ENCODE peak calls at places on chromosome 20, in ten cellular contexts. P, H, V, Y, A, Z, G, Q, L and R are unnamed samples.

GRCh38 chr20:4369798-4370124 is 351.9 kb upstream of the PRND start:
- DNase-seq in G (no peak), H (no peak), Q (no peak), L (no peak), A (no peak), Z (no peak), Y (no peak), P (no peak), V (no peak), R (no peak)

GRCh38 chr20:48728042-48728837 is 99.6 kb downstream of the PREX1 start:
- DNase-seq in L (peak; percentile 52), G (no peak), Z (no peak), P (no peak), V (no peak), H (no peak), A (peak; percentile 95), Y (no peak), Q (no peak), R (no peak)

GRCh38 chr20:11403711-11404110 is 514.0 kb upstream of the BTBD3 start:
- DNase-seq in Q (no peak), Y (no peak), P (peak; percentile 44), A (no peak), Z (no peak), L (no peak), G (no peak), H (no peak), V (no peak), R (no peak)

GRCh38 chr20:47304287-47304686 is 52.2 kb downstream of the ZMYND8 start:
- DNase-seq in V (peak; percentile 45), L (no peak), G (no peak), P (no peak), Q (no peak), Z (no peak), H (no peak), Y (peak; percentile 43), A (no peak), R (no peak)

GRCh38 chr20:58481541-58482021 is 33.6 kb downstream of the APCDD1L start:
- DNase-seq in V (peak; percentile 3), Q (no peak), L (peak; percentile 67), Y (peak; percentile 59), A (no peak), P (peak; percentile 63), H (peak; percentile 64), Z (no peak), G (no peak), R (no peak)

GRCh38 chr20:11041396-11041795 is 367.6 kb upstream of the JAG1 start:
- DNase-seq in P (no peak), Q (no peak), L (no peak), V (no peak), A (no peak), H (no peak), Z (no peak), G (no peak), Y (no peak), R (no peak)

GRCh38 chr20:2942439-2942838 is 69.2 kb downstream of the PTPRA start:
- DNase-seq in Q (no peak), L (no peak), G (no peak), Z (no peak), H (no peak), P (no peak), V (no peak), Y (no peak), A (no peak), R (no peak)

GRCh38 chr20:2865101-2865500 is 8.2 kb upstream of the PTPRA start:
- DNase-seq in P (no peak), Z (no peak), Y (no peak), L (no peak), Q (no peak), V (no peak), A (no peak), G (no peak), H (peak; percentile 32), R (no peak)

GRCh38 chr20:17967595-17968365 is 814 bp downstream of the SNX5 start:
- DNase-seq in A (no peak), H (no peak), L (peak; percentile 56), Y (no peak), Q (no peak), V (peak; percentile 49), P (no peak), G (peak; percentile 59), Z (peak; percentile 35), R (no peak)

GRCh38 chr20:50110141-50111047 is 2.6 kb downstream of the UBE2V1 start:
- DNase-seq in G (peak; percentile 80), H (no peak), L (no peak), A (no peak), Q (peak; percentile 24), P (no peak), Y (peak; percentile 63), V (no peak), Z (no peak), R (no peak)

GRCh38 chr20:38434310-38434741 is 802 bp downstream of the SNHG17 start:
- DNase-seq in P (no peak), L (peak; percentile 50), Y (no peak), Z (no peak), G (peak; percentile 35), A (no peak), H (no peak), V (no peak), Q (no peak), R (no peak)

GRCh38 chr20:42611423-42611822 is 578.3 kb downstream of the PTPRT start:
- DNase-seq in Z (no peak), Y (no peak), P (no peak), G (no peak), L (no peak), A (no peak), V (no peak), Q (no peak), H (no peak), R (no peak)

GRCh38 chr20:12531626-12532025 is 477.1 kb upstream of the SPTLC3 start:
- DNase-seq in H (no peak), V (no peak), P (no peak), Q (no peak), L (no peak), G (no peak), Z (no peak), A (no peak), Y (no peak), R (no peak)

GRCh38 chr20:19566226-19566960 is 191.7 kb upstream of the RIN2 start:
- DNase-seq in G (no peak), P (no peak), L (no peak), Z (no peak), H (no peak), Y (no peak), V (peak; percentile 54), A (no peak), Q (peak; percentile 70), R (no peak)

GRCh38 chr20:63740070-63740500 is 509 bp downstream of the SLC2A4RG start:
- DNase-seq in Q (peak; percentile 34), Y (peak; percentile 52), G (no peak), P (peak; percentile 60), V (peak; percentile 18), H (peak; percentile 79), Z (peak; percentile 42), A (no peak), L (no peak), R (no peak)

GRCh38 chr20:19993937-19994667 is 23.1 kb upstream of the NAA20 start:
- DNase-seq in Q (peak; percentile 80), L (no peak), H (no peak), G (no peak), Z (no peak), V (peak; percentile 84), P (no peak), Y (no peak), A (peak; percentile 44), R (no peak)

GRCh38 chr20:35517125-35517524 is 12.3 kb downstream of the C20orf173 start:
- DNase-seq in Q (no peak), V (no peak), Z (no peak), A (no peak), Y (no peak), P (no peak), L (no peak), H (no peak), G (no peak), R (no peak)

GRCh38 chr20:14142171-14142570 is 146.9 kb downstream of the MACROD2 start:
- DNase-seq in P (peak; percentile 27), L (peak; percentile 1), Q (no peak), A (peak; percentile 31), Z (no peak), G (peak; percentile 47), Y (peak; percentile 18), H (peak; percentile 51), V (no peak), R (no peak)

GRCh38 chr20:34468956-34469355 is 47.3 kb upstream of the DYNLRB1 start:
- DNase-seq in P (no peak), A (no peak), H (no peak), L (no peak), Z (no peak), G (no peak), V (no peak), Y (no peak), Q (no peak), R (no peak)

GRCh38 chr20:53869466-53870258 is 200.7 kb downstream of the BCAS1 start:
- DNase-seq in P (peak; percentile 56), H (peak; percentile 75), L (peak; percentile 64), V (peak; percentile 65), G (peak; percentile 91), Y (peak; percentile 84), Q (peak; percentile 80), Z (peak; percentile 60), A (no peak), R (peak; percentile 65)

GRCh38 chr20:62101078-62101477 is 21.2 kb upstream of the LSM14B start:
- DNase-seq in L (no peak), A (no peak), P (no peak), G (no peak), Z (no peak), Q (no peak), Y (no peak), V (no peak), H (no peak), R (no peak)

GRCh38 chr20:58523916-58524315 is 8.7 kb upstream of the APCDD1L start:
- DNase-seq in P (no peak), Z (no peak), G (no peak), H (no peak), Q (peak; percentile 31), L (no peak), Y (no peak), V (peak; percentile 14), A (no peak), R (no peak)

GRCh38 chr20:8260837-8261241 is 128.8 kb downstream of the PLCB1 start:
- DNase-seq in P (peak; percentile 26), A (no peak), H (no peak), Z (no peak), L (no peak), Y (no peak), G (no peak), V (no peak), Q (no peak), R (peak; percentile 59)

GRCh38 chr20:33710681-33711445 is 9.2 kb downstream of the PXMP4 start:
- DNase-seq in L (no peak), A (no peak), Z (no peak), H (no peak), Q (no peak), Y (no peak), V (no peak), G (no peak), P (no peak), R (no peak)

GRCh38 chr20:53750827-53751393 is 157.3 kb upstream of the ZNF217 start:
- DNase-seq in Z (no peak), P (no peak), Q (peak; percentile 67), Y (peak; percentile 22), A (no peak), H (no peak), V (no peak), L (peak; percentile 46), G (no peak), R (no peak)

GRCh38 chr20:50304501-50304856 is 113.8 kb downstream of the CEBPB start:
- DNase-seq in L (no peak), P (peak; percentile 72), V (peak; percentile 85), Z (peak; percentile 69), G (no peak), Q (no peak), H (peak; percentile 82), A (no peak), Y (peak; percentile 59), R (no peak)

GRCh38 chr20:31920275-31920855 is 31.5 kb downstream of the PDRG1 start:
- DNase-seq in G (no peak), P (no peak), L (no peak), H (no peak), A (no peak), Y (no peak), Q (no peak), Z (no peak), V (no peak), R (no peak)

GRCh38 chr20:17896771-17897369 is 71.7 kb downstream of the SNX5 start:
- DNase-seq in G (peak; percentile 13), V (peak; percentile 23), H (no peak), P (no peak), Y (no peak), Z (no peak), A (no peak), L (no peak), Q (peak; percentile 23), R (no peak)